ENCODE peak calls at places on chromosomes 3 and 15, in six cellular contexts. I is GM12878, Y is SK-N-SH, C is K562, O is HepG2, T is H1. N is an unnamed sample.

GRCh38 chr15:29734917-29735572 is 87.2 kb downstream of the TJP1 start:
- DNase-seq in I (no peak), Y (no peak), C (no peak), O (peak; percentile 24), T (no peak), N (peak; percentile 31)

GRCh38 chr3:52446631-52447511 is 2.0 kb upstream of the SEMA3G start:
- DNase-seq in I (peak; percentile 16), Y (peak; percentile 88), C (peak; percentile 75), O (peak; percentile 52), T (peak; percentile 75), N (peak; percentile 67)

GRCh38 chr3:113819866-113820265 is 18.7 kb upstream of the GRAMD1C start:
- DNase-seq in I (no peak), Y (no peak), C (no peak), O (no peak), T (no peak), N (no peak)

GRCh38 chr15:80801891-80802680 is 22.9 kb downstream of the CEMIP start:
- DNase-seq in I (no peak), Y (no peak), C (no peak), O (no peak), T (no peak), N (no peak)

GRCh38 chr15:83734487-83734886 is 80.6 kb downstream of the ADAMTSL3 start:
- DNase-seq in I (no peak), Y (no peak), C (peak; percentile 1), O (no peak), T (no peak), N (peak; percentile 18)

GRCh38 chr15:83292317-83292716 is 7.9 kb upstream of the BNC1 start:
- DNase-seq in I (no peak), Y (no peak), C (no peak), O (no peak), T (no peak), N (no peak)

GRCh38 chr3:49531715-49532114 is 22.6 kb upstream of the BSN start:
- DNase-seq in I (no peak), Y (no peak), C (no peak), O (no peak), T (no peak), N (no peak)

GRCh38 chr15:22956257-22956979 is 23.8 kb downstream of the CYFIP1 start:
- DNase-seq in I (no peak), Y (peak; percentile 51), C (no peak), O (no peak), T (no peak), N (no peak)

GRCh38 chr15:60539881-60540613 is 61.1 kb upstream of the ICE2 start:
- DNase-seq in I (no peak), Y (no peak), C (no peak), O (no peak), T (no peak), N (no peak)

GRCh38 chr3:196400331-196400730 is 31.9 kb downstream of the UBXN7 start:
- DNase-seq in I (no peak), Y (no peak), C (no peak), O (no peak), T (no peak), N (no peak)

GRCh38 chr3:62439978-62440377 is 66.6 kb upstream of the FEZF2 start:
- DNase-seq in I (no peak), Y (no peak), C (no peak), O (no peak), T (no peak), N (no peak)

GRCh38 chr3:101171797-101172196 is 148.6 kb downstream of the IMPG2 start:
- DNase-seq in I (no peak), Y (no peak), C (no peak), O (no peak), T (no peak), N (no peak)

GRCh38 chr3:42605550-42606173 is 5.2 kb downstream of the NKTR start:
- DNase-seq in I (no peak), Y (no peak), C (peak; percentile 82), O (peak; percentile 45), T (no peak), N (no peak)

GRCh38 chr15:77282333-77282732 is 137.6 kb downstream of the PEAK1 start:
- DNase-seq in I (no peak), Y (no peak), C (no peak), O (peak; percentile 83), T (peak; percentile 34), N (no peak)

GRCh38 chr15:82943176-82943575 is 9.3 kb downstream of the HOMER2 start:
- DNase-seq in I (no peak), Y (no peak), C (peak; percentile 16), O (no peak), T (no peak), N (no peak)

GRCh38 chr15:91268510-91268909 is 168.5 kb downstream of the SV2B start:
- DNase-seq in I (no peak), Y (peak; percentile 20), C (peak; percentile 72), O (no peak), T (no peak), N (peak; percentile 44)

GRCh38 chr3:38834110-38834509 is 18.1 kb upstream of the SCN10A start:
- DNase-seq in I (no peak), Y (no peak), C (peak; percentile 67), O (peak; percentile 50), T (peak; percentile 25), N (peak; percentile 13)

GRCh38 chr15:41438206-41438605 is 21.3 kb downstream of the RTF1 start:
- DNase-seq in I (no peak), Y (no peak), C (peak; percentile 84), O (no peak), T (no peak), N (no peak)

GRCh38 chr3:71724584-71725278 is 471 bp downstream of the EIF4E3 start:
- DNase-seq in I (no peak), Y (peak; percentile 80), C (peak; percentile 26), O (no peak), T (no peak), N (no peak)

GRCh38 chr3:4730734-4731133 is 237.6 kb downstream of the ITPR1 start:
- DNase-seq in I (no peak), Y (no peak), C (no peak), O (no peak), T (no peak), N (no peak)

GRCh38 chr3:140727886-140728285 is 50.0 kb downstream of the TRIM42 start:
- DNase-seq in I (no peak), Y (no peak), C (peak; percentile 2), O (peak; percentile 56), T (no peak), N (no peak)

GRCh38 chr15:47961401-47962090 is 159.2 kb upstream of the SLC24A5 start:
- DNase-seq in I (peak; percentile 80), Y (no peak), C (no peak), O (no peak), T (no peak), N (no peak)

GRCh38 chr15:51386960-51387698 is 45.7 kb downstream of the GLDN start:
- DNase-seq in I (no peak), Y (no peak), C (no peak), O (no peak), T (no peak), N (no peak)

GRCh38 chr3:24586920-24587319 is 92.3 kb upstream of the THRB start:
- DNase-seq in I (no peak), Y (no peak), C (no peak), O (no peak), T (no peak), N (no peak)

GRCh38 chr15:95247068-95247984 is 1016.0 kb downstream of the MCTP2 start:
- DNase-seq in I (no peak), Y (no peak), C (peak; percentile 61), O (peak; percentile 4), T (no peak), N (peak; percentile 92)
- TF ChIP-seq YY1 in I (no peak), Y (no peak), C (no peak), O (no peak), T (no peak), N (no peak)

DNA sequence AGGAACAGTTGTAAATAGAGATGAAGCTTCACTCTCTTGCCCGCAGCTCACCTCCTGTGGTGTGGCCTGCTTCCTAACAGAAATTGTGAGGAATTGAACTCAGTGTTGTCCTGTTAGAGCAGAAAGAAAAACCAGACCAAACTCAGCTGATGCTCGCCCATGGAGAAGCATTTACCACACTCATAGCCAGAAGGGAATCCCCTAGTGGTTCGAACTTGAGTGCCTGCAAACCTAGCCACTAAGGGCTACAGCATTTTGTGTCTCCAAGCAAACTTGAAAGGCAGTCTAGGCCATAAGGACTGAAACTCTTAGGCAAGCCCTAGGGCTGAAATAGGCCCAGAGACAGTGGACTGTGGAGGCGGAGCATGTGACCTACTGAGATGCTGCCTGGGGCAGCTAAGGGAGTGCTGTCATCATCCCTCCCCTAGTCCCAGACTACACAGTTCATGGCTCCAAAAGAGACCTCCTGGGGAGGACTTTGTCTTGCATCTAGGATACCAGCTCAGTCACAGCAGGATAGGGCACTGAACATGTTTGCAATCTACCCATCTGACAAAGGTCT is 44.5 kb upstream of the MCTP2 start:
- DNase-seq in I (no peak), Y (no peak), C (no peak), O (no peak), T (no peak), N (no peak)
- H2AFZ ChIP-seq in I (no peak overlapping the region), Y (no peak overlapping the region), C (no peak overlapping the region), O (no peak overlapping the region), T (peak overlapping the region; percentile 96), N (no peak overlapping the region)

GRCh38 chr3:105823149-105823866 is 45.5 kb downstream of the CBLB start:
- DNase-seq in I (no peak), Y (no peak), C (no peak), O (peak; percentile 39), T (no peak), N (peak; percentile 70)
- TF ChIP-seq YY1 in I (no peak), Y (no peak), C (no peak), O (no peak), T (no peak), N (peak; percentile 21)

GRCh38 chr15:63596666-63597032 is 538 bp upstream of the FBXL22 start:
- DNase-seq in I (no peak), Y (no peak), C (no peak), O (peak; percentile 16), T (no peak), N (no peak)

GRCh38 chr15:63598467-63599400 is 1.5 kb downstream of the FBXL22 start:
- DNase-seq in I (no peak), Y (peak; percentile 16), C (no peak), O (peak; percentile 32), T (no peak), N (no peak)

GRCh38 chr15:63595688-63596087 is 1.5 kb upstream of the FBXL22 start:
- DNase-seq in I (no peak), Y (no peak), C (no peak), O (no peak), T (no peak), N (no peak)

GRCh38 chr15:63597821-63598220 is 634 bp downstream of the FBXL22 start:
- DNase-seq in I (no peak), Y (peak; percentile 42), C (no peak), O (no peak), T (no peak), N (no peak)

DNA sequence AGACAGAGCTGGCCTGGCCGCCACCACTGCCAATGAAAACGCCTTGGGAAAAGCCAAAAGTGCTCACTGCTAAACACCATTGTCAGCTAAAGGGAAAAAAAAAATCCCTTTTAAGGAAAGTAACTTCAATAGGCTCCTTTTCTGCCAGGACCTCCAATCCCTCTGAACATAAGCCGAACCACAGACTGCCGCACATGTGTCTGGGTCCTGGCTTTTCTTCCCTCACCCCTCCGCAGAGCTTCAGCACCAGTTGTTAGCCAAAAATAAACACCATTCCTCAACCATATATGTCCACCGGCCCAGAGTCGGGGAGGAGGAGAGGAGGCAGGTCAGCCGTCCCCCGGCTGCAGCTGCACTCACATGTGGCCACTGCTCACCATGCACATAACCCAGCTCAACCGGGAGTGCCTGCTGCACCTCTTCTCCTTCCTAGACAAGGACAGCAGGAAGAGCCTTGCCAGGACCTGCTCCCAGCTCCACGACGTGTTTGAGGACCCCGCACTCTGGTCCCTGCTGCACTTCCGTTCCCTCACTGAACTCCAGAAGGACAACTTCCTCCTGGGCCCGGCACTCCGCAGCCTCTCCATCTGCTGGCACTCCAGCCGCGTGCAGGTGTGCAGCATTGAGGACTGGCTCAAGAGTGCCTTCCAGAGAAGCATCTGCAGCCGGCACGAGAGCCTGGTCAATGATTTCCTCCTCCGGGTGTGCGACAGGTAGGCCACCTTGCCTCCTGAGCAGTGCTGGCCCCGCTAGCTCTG is at the start of gene FBXL22:
- DNase-seq in I (no peak), Y (no peak), C (no peak), O (no peak), T (no peak), N (no peak)
- H2AFZ ChIP-seq in I (no peak within 1 kb of the TSS), Y (no peak within 1 kb of the TSS), C (no peak within 1 kb of the TSS), O (no peak within 1 kb of the TSS), T (no peak within 1 kb of the TSS), N (no peak within 1 kb of the TSS)